ENCODE peak calls at places on chromosomes 16 and 17, in six cellular contexts. A, X, K, U, Z and M are unnamed samples.

GRCh38 chr16:50248845-50249244 is 17.5 kb upstream of the ADCY7 start:
- DNase-seq in A (no peak), X (no peak), K (no peak), U (no peak), Z (no peak), M (no peak)

GRCh38 chr17:38705523-38705802 is 390 bp downstream of the MLLT6 start:
- DNase-seq in A (no peak), X (no peak), K (no peak), U (no peak), Z (peak; percentile 72), M (no peak)

GRCh38 chr17:2064511-2064910 is 9.6 kb downstream of the HIC1 start:
- DNase-seq in A (no peak), X (no peak), K (no peak), U (no peak), Z (no peak), M (no peak)

GRCh38 chr16:57502048-57502775 is 15.9 kb upstream of the DOK4 start:
- DNase-seq in A (no peak), X (no peak), K (no peak), U (no peak), Z (no peak), M (no peak)

GRCh38 chr16:10812352-10813122 is 6.1 kb downstream of the TVP23A start:
- DNase-seq in A (no peak), X (no peak), K (no peak), U (no peak), Z (no peak), M (no peak)

GRCh38 chr17:81337449-81337848 is 42.3 kb upstream of the SLC38A10 start:
- DNase-seq in A (no peak), X (no peak), K (peak; percentile 61), U (peak; percentile 72), Z (peak; percentile 79), M (peak; percentile 78)

GRCh38 chr16:72979974-72980373 is 68.0 kb downstream of the ZFHX3 start:
- DNase-seq in A (no peak), X (no peak), K (no peak), U (no peak), Z (no peak), M (no peak)

GRCh38 chr16:1968146-1968953 is 1.7 kb downstream of the RNF151 start:
- DNase-seq in A (no peak), X (no peak), K (no peak), U (no peak), Z (no peak), M (no peak)

GRCh38 chr16:49649013-49649785 is 206.7 kb downstream of the ZNF423 start:
- DNase-seq in A (no peak), X (no peak), K (no peak), U (no peak), Z (no peak), M (no peak)

GRCh38 chr17:80986816-80987480 is 4.7 kb upstream of the CHMP6 start:
- DNase-seq in A (peak; percentile 39), X (no peak), K (no peak), U (no peak), Z (peak; percentile 63), M (peak; percentile 53)

GRCh38 chr17:52106638-52107261 is 51.8 kb downstream of the CA10 start:
- DNase-seq in A (peak; percentile 1), X (no peak), K (peak; percentile 65), U (no peak), Z (no peak), M (peak; percentile 13)

GRCh38 chr16:11148045-11148444 is 108.0 kb downstream of the SOCS1 start:
- DNase-seq in A (no peak), X (no peak), K (no peak), U (no peak), Z (no peak), M (no peak)

GRCh38 chr17:64496348-64496785 is 487 bp downstream of the POLG2 start:
- DNase-seq in A (no peak), X (no peak), K (no peak), U (no peak), Z (no peak), M (peak; percentile 60)

GRCh38 chr17:12982224-12982623 is 35.6 kb downstream of the ELAC2 start:
- DNase-seq in A (peak; percentile 22), X (no peak), K (no peak), U (no peak), Z (no peak), M (no peak)

GRCh38 chr16:3740934-3741333 is 23.6 kb upstream of the TRAP1 start:
- DNase-seq in A (no peak), X (no peak), K (no peak), U (no peak), Z (no peak), M (no peak)

GRCh38 chr17:40159456-40159855 is 17.8 kb upstream of the RAPGEFL1 start:
- DNase-seq in A (no peak), X (no peak), K (no peak), U (no peak), Z (no peak), M (no peak)

GRCh38 chr17:8164815-8165131 is 2.0 kb upstream of the VAMP2 start:
- DNase-seq in A (no peak), X (no peak), K (no peak), U (no peak), Z (peak; percentile 41), M (no peak)